ENCODE peak calls at places on chromosomes 2 and 18, in four cellular contexts. L is GM12878, N is GM23338, Y is stomach. C is an unnamed sample.

GRCh38 chr2:66541646-66542045 is 106.7 kb downstream of the MEIS1 start:
- DNase-seq in Y (no peak), L (no peak), N (no peak), C (no peak)

GRCh38 chr2:84897773-84898172 is 7.7 kb upstream of the TMSB10 start:
- DNase-seq in Y (no peak), N (no peak), L (no peak), C (no peak)

GRCh38 chr2:45825001-45825651 is 173.7 kb downstream of the PRKCE start:
- DNase-seq in N (peak; percentile 42), Y (no peak), L (no peak), C (no peak)

GRCh38 chr2:77816618-77817017 is 294.4 kb upstream of the LRRTM4 start:
- DNase-seq in L (no peak), N (no peak), Y (no peak), C (no peak)

GRCh38 chr2:9474361-9475117 is at the start of gene IAH1:
- DNase-seq in N (peak; percentile 54), Y (peak; percentile 63), L (no peak), C (no peak)

GRCh38 chr2:155223781-155224406 is 525.4 kb downstream of the KCNJ3 start:
- DNase-seq in Y (no peak), L (no peak), N (peak; percentile 40), C (peak; percentile 1)

GRCh38 chr2:127504552-127505460 is 21.5 kb downstream of the IWS1 start:
- DNase-seq in Y (no peak), L (no peak), N (no peak), C (no peak)

GRCh38 chr2:124027182-124027581 is 2.1 kb downstream of the CNTNAP5 start:
- DNase-seq in N (peak; percentile 88), L (peak; percentile 9), Y (peak; percentile 27), C (peak; percentile 33)

GRCh38 chr2:17735864-17736263 is 17.7 kb downstream of the SMC6 start:
- DNase-seq in L (no peak), Y (no peak), N (no peak), C (no peak)

GRCh38 chr2:167581961-167582574 is 665.3 kb downstream of the STK39 start:
- DNase-seq in Y (no peak), N (no peak), L (no peak), C (no peak)

GRCh38 chr2:173299764-173300163 is 54.9 kb upstream of the CDCA7 start:
- DNase-seq in L (no peak), N (peak; percentile 34), Y (no peak), C (no peak)

GRCh38 chr2:108182489-108182888 is 57.3 kb upstream of the SULT1C3 start:
- DNase-seq in L (no peak), N (peak; percentile 91), Y (no peak), C (no peak)

GRCh38 chr18:47149457-47150028 is 757 bp downstream of the HDHD2 start:
- DNase-seq in Y (no peak), N (peak; percentile 54), L (no peak), C (no peak)

GRCh38 chr18:59575995-59576394 is 121.2 kb downstream of the CCBE1 start:
- DNase-seq in L (no peak), N (no peak), Y (no peak), C (no peak)

GRCh38 chr2:214593723-214594122 is 182.9 kb downstream of the VWC2L start:
- DNase-seq in L (no peak), Y (no peak), N (peak; percentile 89), C (no peak)

GRCh38 chr2:232331071-232331470 is 47.5 kb upstream of the ALPP start:
- DNase-seq in L (no peak), Y (no peak), N (no peak), C (no peak)

GRCh38 chr2:27903649-27904544 is 13.4 kb downstream of the BABAM2 start:
- DNase-seq in L (no peak), Y (no peak), N (no peak), C (no peak)

GRCh38 chr18:70181015-70181414 is 24.5 kb downstream of the RTTN start:
- DNase-seq in Y (no peak), L (no peak), N (no peak), C (no peak)

GRCh38 chr2:161112885-161113284 is 47.3 kb upstream of the TANK start:
- DNase-seq in Y (no peak), N (no peak), L (no peak), C (no peak)

GRCh38 chr18:23237524-23238151 is 102.4 kb downstream of the CABLES1 start:
- DNase-seq in N (peak; percentile 45), Y (peak; percentile 57), L (peak; percentile 81), C (no peak)

GRCh38 chr18:48992133-48992532 is 41.4 kb upstream of the SMAD7 start:
- DNase-seq in N (no peak), L (no peak), Y (no peak), C (no peak)

GRCh38 chr18:48952287-48953095 is 1.7 kb upstream of the SMAD7 start:
- DNase-seq in L (no peak), Y (peak; percentile 77), N (peak; percentile 84), C (no peak)

GRCh38 chr2:207214446-207214845 is 48.7 kb upstream of the KLF7 start:
- DNase-seq in Y (no peak), L (no peak), N (no peak), C (no peak)

GRCh38 chr2:108244667-108245414 is 5.1 kb downstream of the SULT1C3 start:
- DNase-seq in L (no peak), Y (no peak), N (no peak), C (no peak)

GRCh38 chr2:73020657-73021370 is 50.7 kb downstream of the SFXN5 start:
- DNase-seq in Y (peak; percentile 50), L (no peak), N (no peak), C (peak; percentile 84)

GRCh38 chr18:70390366-70391090 is 101.7 kb downstream of the SOCS6 start:
- DNase-seq in N (no peak), Y (no peak), L (no peak), C (no peak)

DNA sequence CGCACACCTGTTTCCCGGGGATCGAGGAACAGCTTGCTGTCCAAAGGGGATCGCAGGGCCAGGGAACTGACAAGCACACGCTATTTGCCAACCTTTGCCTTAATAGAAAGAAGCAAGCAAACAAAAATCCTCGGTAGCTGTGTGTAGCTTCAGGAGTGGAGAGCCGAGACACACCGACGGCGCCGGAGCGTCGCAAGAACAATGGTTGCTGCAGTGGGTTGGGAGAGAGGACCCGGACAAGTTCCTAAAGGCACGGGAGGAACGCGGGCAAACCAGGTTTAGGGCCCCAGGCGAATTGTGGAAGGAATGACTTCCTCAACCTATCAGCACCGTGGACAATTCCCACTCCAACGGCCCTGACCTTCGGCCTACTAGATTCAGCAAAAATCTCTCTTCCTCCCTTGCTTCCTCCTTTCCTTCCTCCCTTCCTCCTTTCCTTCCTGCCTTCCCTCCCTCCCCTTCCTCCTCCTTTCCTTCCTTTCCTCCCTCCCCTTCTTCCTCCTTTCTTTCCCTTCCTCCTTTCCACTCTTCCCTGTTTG is 4.9 kb upstream of the NEUROD1 start:
- DNase-seq in Y (no peak), L (no peak), N (peak; percentile 83), C (no peak)
- H3K4me3 ChIP-seq in Y (no peak overlapping the region), L (no peak overlapping the region), N (peak overlapping the region; percentile 65), C (no peak overlapping the region)

DNA sequence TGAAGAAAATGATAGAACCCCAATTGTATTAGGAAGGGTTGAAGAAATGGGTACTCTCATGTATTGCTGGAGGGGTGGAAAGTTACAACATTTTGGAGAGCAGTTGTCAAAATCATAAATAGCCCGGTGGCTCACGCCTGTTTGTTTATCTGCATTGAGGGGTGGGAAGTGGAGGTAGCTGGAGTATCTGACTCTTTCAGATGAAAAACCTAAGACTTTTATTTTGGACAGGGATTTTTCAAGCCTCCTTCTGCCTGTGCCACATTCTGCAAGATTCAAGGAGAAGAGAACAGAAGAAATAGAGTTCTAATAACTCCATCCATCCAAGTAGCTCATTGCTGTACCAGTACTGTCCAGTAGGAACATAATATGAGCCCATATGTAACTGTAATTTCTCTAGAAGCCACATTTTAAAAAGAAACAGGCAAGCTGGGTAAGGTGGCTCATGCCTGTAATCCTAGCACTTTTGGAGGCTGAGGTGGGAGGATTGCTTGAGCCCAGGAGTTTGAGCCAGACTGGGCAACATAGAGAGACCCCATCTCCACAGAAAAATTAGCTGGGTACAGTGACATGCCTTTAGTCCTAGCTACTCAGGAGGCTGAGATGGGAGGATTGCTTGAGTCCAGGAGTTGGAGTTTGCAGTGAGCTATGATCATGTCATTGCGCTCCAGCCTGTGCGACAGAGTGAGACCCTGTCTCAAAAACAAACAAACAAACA is 35.5 kb upstream of the NT5DC4 start:
- DNase-seq in L (no peak), N (no peak), Y (no peak), C (no peak)
- TF ChIP-seq CTCF in L (peak; percentile 4), N (no peak), Y (no peak), C (no peak)

DNA sequence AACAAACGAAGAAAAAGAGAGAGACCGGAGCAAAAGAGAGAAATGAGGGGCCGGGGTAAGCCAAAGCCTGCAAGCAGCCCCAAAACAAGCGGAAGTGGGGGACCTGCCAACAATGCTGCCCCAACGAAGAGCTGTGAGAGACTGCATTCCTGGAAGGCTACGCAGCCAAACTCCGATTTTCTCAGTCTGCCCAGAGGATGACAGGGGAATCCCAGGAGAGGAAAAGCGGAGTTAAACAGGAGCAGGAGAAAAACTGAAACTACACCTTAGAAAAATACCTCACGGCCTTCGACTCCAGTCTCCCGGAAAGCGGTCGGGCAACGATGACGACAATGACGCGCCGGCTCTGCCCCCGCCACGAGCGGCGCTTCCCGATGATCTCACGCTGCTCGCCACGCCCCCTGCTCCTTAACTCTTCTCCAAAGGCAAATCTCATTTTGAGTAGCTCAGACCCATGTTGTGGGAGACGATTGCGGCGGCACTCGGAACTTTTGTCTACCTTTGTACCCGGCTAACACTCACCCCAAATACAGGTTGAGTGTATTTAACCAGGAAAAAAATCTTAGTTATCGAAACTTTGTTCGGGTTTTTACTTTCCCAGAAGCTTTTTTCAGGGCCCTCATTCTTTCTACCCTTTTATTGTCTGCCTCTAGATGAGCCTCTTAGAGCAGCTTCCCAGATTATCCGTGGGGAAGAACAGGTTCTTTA is at the start of gene C1D:
- DNase-seq in N (peak; percentile 96), L (peak; percentile 82), Y (peak; percentile 96), C (peak; percentile 59)
- TF ChIP-seq POLR2AphosphoS5 in N (peak; percentile 97), L (peak; percentile 86), Y (peak; percentile 93), C (peak; percentile 93)

DNA sequence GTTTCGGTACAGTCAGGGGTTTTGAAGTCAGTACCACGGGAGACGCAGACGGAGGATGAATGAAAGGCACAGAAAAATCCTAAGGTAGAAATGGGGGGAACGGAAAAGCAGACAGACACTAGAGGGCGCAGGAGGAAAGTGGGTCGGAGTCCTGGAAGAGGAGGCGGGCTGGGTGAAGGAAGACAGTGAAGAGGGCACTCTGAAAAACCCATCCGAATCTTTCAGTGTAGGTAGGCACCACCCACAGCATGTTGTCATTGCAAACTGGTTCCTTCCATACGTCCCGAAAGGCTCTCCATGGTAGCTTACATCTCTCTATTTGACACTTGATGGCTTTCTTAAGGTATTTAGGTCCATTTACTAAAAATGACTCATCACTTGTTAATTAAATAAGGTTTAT is 18.5 kb upstream of the ZNF236 start:
- DNase-seq in N (peak; percentile 90), Y (peak; percentile 67), L (peak; percentile 51), C (peak; percentile 79)
- H3K4me3 ChIP-seq in N (no peak overlapping the region), Y (no peak overlapping the region), L (no peak overlapping the region), C (no peak overlapping the region)

DNA sequence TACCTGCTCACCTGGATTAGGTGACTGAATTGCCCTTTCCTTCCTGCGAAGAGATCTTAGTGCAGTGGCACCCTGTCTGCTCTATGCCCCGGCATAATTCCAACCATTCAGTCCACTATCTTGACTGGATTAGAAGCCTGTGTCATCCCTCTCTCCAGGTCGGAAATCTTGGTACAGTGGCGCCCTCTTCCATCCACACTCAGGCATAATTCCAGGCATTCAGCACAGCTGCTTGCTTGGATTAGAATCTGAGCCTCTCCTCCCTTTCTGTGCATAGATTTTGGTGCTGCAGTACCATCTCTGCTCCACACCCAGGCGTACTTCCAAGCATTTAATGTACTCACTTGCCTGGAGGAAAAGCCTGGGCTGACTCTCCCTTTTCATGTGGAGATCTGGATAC is 1389.3 kb upstream of the TMEFF2 start:
- DNase-seq in Y (no peak), N (peak; percentile 79), L (no peak), C (no peak)
- TF ChIP-seq CTCF in Y (no peak), N (peak; percentile 90), L (no peak), C (no peak)

C was measured in Panc1.